ENCODE peak calls at places on chromosomes 4 and X, in seven cellular contexts. Z, M, K, E, O, T and Q are unnamed samples.

GRCh38 chr4:87326460-87326859 is 3.8 kb upstream of the HSD17B13 start:
- DNase-seq in Z (no peak), M (no peak), K (no peak), E (no peak), O (no peak), T (no peak), Q (no peak)

GRCh38 chr4:173752610-173753009 is 222.6 kb upstream of the HAND2 start:
- DNase-seq in Z (peak; percentile 73), M (peak; percentile 31), K (no peak), E (peak; percentile 92), O (peak; percentile 58), T (peak; percentile 24), Q (peak; percentile 28)

GRCh38 chr4:105605493-105605892 is 53.1 kb downstream of the ARHGEF38 start:
- DNase-seq in Z (no peak), M (peak; percentile 39), K (no peak), E (no peak), O (no peak), T (no peak), Q (peak; percentile 9)

GRCh38 chr4:4269856-4270255 is 20.1 kb downstream of the LYAR start:
- DNase-seq in Z (no peak), M (no peak), K (no peak), E (no peak), O (no peak), T (no peak), Q (peak; percentile 38)

GRCh38 chrX:28398352-28398751 is 188.9 kb upstream of the IL1RAPL1 start:
- DNase-seq in Z (no peak), M (no peak), K (no peak), E (no peak), O (peak; percentile 13), T (no peak), Q (peak; percentile 23)

GRCh38 chr4:125719987-125720386 is 405.2 kb downstream of the FAT4 start:
- DNase-seq in Z (no peak), M (peak; percentile 23), K (no peak), E (no peak), O (peak; percentile 53), T (no peak), Q (peak; percentile 85)

GRCh38 chr4:165700855-165701254 is 172.2 kb upstream of the TLL1 start:
- DNase-seq in Z (no peak), M (no peak), K (no peak), E (peak; percentile 58), O (peak; percentile 27), T (no peak), Q (peak; percentile 42)

GRCh38 chrX:147077472-147077871 is 262.9 kb upstream of the CXorf51A start:
- DNase-seq in Z (no peak), M (no peak), K (no peak), E (no peak), O (no peak), T (no peak), Q (no peak)

GRCh38 chr4:76867880-76868655 is 29.9 kb downstream of the SOWAHB start:
- DNase-seq in Z (peak; percentile 35), M (no peak), K (peak; percentile 78), E (peak; percentile 79), O (no peak), T (peak; percentile 11), Q (no peak)

GRCh38 chr4:165199722-165200121 is 7.6 kb upstream of the KLHL2 start:
- DNase-seq in Z (no peak), M (peak; percentile 41), K (no peak), E (no peak), O (no peak), T (no peak), Q (peak; percentile 88)

GRCh38 chrX:50100188-50100587 is 100.6 kb downstream of the AKAP4 start:
- DNase-seq in Z (peak; percentile 23), M (no peak), K (peak; percentile 35), E (peak; percentile 51), O (no peak), T (no peak), Q (peak; percentile 45)

GRCh38 chr4:141890279-141890678 is 253.9 kb downstream of the IL15 start:
- DNase-seq in Z (no peak), M (no peak), K (no peak), E (no peak), O (no peak), T (no peak), Q (no peak)

GRCh38 chrX:68989865-68990606 is 161.2 kb downstream of the EFNB1 start:
- DNase-seq in Z (peak; percentile 79), M (peak; percentile 43), K (peak; percentile 48), E (peak; percentile 77), O (no peak), T (no peak), Q (no peak)

GRCh38 chr4:85968945-85969830 is 390.7 kb downstream of the MAPK10 start:
- DNase-seq in Z (peak; percentile 57), M (peak; percentile 86), K (peak; percentile 59), E (peak; percentile 73), O (no peak), T (peak; percentile 43), Q (peak; percentile 81)

GRCh38 chr4:109559983-109560686 is at the start of gene MCUB:
- DNase-seq in Z (peak; percentile 93), M (peak; percentile 98), K (peak; percentile 90), E (peak; percentile 93), O (peak; percentile 73), T (peak; percentile 94), Q (peak; percentile 89)

GRCh38 chrX:13220916-13221315 is 98.9 kb downstream of the ATXN3L start:
- DNase-seq in Z (no peak), M (peak; percentile 44), K (peak; percentile 32), E (no peak), O (no peak), T (no peak), Q (peak; percentile 71)

GRCh38 chr4:61210186-61210939 is 10.2 kb downstream of the ADGRL3 start:
- DNase-seq in Z (peak; percentile 95), M (no peak), K (peak; percentile 8), E (peak; percentile 73), O (no peak), T (no peak), Q (peak; percentile 61)

GRCh38 chr4:15755781-15756180 is 22.3 kb upstream of the CD38 start:
- DNase-seq in Z (no peak), M (no peak), K (no peak), E (no peak), O (no peak), T (peak; percentile 11), Q (no peak)

GRCh38 chrX:72609313-72609712 is 36.7 kb upstream of the HDAC8 start:
- DNase-seq in Z (no peak), M (peak; percentile 9), K (peak; percentile 10), E (peak; percentile 3), O (no peak), T (no peak), Q (peak; percentile 46)

GRCh38 chrX:357693-358471 is 28.8 kb downstream of the PPP2R3B start:
- DNase-seq in Z (no peak), M (peak; percentile 51), K (no peak), E (no peak), O (no peak), T (no peak), Q (peak; percentile 54)

GRCh38 chr4:2487632-2488031 is 18.7 kb downstream of the RNF4 start:
- DNase-seq in Z (no peak), M (no peak), K (no peak), E (no peak), O (no peak), T (peak; percentile 72), Q (no peak)
- H3K4me1 ChIP-seq in Z (peaks cover 11% of the 10 kb centered on the region), M (peaks cover 48% of the 10 kb centered on the region), K (peaks cover 12% of the 10 kb centered on the region), E (peaks cover 21% of the 10 kb centered on the region), O (no peaks in the 10 kb centered on the region), T (peaks cover 45% of the 10 kb centered on the region), Q (no peaks in the 10 kb centered on the region)

GRCh38 chrX:71056857-71057256 is 11.3 kb downstream of the SNX12 start:
- DNase-seq in Z (no peak), M (peak; percentile 62), K (no peak), E (no peak), O (no peak), T (no peak), Q (no peak)
- TF ChIP-seq EZH2phosphoT487 in Z (no peak), M (no peak), K (no peak), E (no peak), O (no peak), T (no peak), Q (no peak)

GRCh38 chrX:114582264-114582632 is 1.6 kb upstream of the HTR2C start:
- DNase-seq in Z (peak; percentile 7), M (no peak), K (no peak), E (no peak), O (no peak), T (no peak), Q (no peak)

GRCh38 chrX:114583646-114584433 is at the start of gene HTR2C:
- DNase-seq in Z (peak; percentile 45), M (no peak), K (no peak), E (peak; percentile 66), O (no peak), T (no peak), Q (no peak)

GRCh38 chrX:114582698-114583395 is 1.0 kb upstream of the HTR2C start:
- DNase-seq in Z (peak; percentile 58), M (no peak), K (no peak), E (peak; percentile 52), O (no peak), T (no peak), Q (no peak)

GRCh38 chrX:114584434-114584943 is 603 bp downstream of the HTR2C start:
- DNase-seq in Z (peak; percentile 79), M (peak; percentile 2), K (peak; percentile 40), E (peak; percentile 63), O (no peak), T (no peak), Q (no peak)

DNA sequence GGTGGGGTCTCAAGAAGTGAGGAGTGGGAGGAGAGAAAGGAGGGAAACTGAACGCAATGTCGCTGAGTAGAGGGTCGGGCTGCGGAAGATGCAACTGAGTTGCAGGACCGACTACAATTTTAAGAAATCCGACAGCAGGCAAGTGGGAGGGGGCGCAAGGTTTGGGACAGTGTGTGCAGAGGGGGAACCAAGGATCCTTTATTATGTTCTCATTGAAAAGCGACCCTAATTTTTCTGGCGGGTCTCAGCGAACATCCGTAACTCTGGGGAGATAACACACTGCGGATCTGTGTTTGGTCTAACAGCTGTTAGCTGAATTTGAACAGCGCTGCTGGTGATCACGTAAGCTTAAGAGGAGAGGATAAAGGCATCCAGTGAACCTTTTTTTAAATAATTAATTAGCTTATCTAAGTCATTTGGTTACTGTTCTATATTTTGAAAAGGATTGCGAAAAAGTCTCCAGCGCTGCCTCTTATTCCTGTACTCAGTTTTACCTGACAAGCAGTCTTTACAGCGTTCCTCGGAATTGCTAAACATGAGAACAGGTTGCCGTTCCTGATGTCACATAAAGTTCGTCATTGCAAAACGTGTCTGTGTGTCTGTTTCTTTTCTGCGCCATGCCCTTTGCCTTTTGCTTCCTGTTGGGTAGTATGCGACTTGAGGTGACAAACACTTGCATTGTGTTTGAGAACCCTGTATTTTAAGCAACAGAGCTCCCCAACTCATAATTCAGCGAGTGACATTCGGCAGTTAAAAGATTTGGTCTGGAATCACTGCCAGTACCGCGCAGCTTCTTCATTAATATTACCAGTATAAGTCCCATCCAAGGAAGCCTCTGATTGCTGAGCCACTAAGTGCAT is 1.3 kb downstream of the HTR2C start:
- DNase-seq in Z (peak; percentile 55), M (no peak), K (no peak), E (peak; percentile 29), O (no peak), T (no peak), Q (no peak)
- TF ChIP-seq EZH2 in Z (peak; percentile 49), M (peak; percentile 44), K (peak; percentile 95), E (no peak), O (no peak), T (no peak), Q (no peak)

DNA sequence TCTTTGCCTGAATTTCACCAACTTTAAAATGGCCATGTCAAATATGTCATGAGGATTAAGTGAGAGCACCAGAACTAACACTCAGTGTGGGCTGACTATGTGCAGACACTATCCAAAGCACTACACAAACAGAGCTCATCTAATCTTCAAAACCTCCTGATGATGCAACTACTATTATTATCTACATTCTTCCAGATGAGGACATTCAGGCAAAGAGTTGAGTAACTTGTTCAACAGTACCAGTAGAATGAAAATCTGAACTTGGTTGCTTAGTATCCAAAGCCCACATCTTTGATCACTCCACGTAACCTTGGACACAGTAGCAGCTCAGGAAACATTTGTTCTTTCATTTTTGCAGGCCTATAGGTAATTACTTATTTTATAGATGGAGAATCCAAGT is 90.1 kb downstream of the ATP8A1 start:
- DNase-seq in Z (no peak), M (peak; percentile 9), K (no peak), E (no peak), O (no peak), T (no peak), Q (no peak)
- H3K4me1 ChIP-seq in Z (peaks cover 20% of the 10 kb centered on the region), M (no peaks in the 10 kb centered on the region), K (no peaks in the 10 kb centered on the region), E (no peaks in the 10 kb centered on the region), O (no peaks in the 10 kb centered on the region), T (no peaks in the 10 kb centered on the region), Q (no peaks in the 10 kb centered on the region)